ENCODE peak calls at places on chromosomes 12 and 14, in seven cellular contexts. One of them, this sample, is unnamed.

GRCh38 chr12:68367903-68368302 is 35.7 kb upstream of the MDM1 start:
- DNase-seq in kidney: no peak
- DNase-seq in neural crest cell: no peak
- DNase-seq in Peyer's patch: no peak
- DNase-seq in GM23338: peak
- DNase-seq in NK-92 treated with Interleukin-12 subunit alpha and Interleukin-12 subunit beta, amount 100 ng/mL, for 24 hours: peak
- DNase-seq in H9: no peak
- DNase-seq in this sample: peak

GRCh38 chr12:51821423-51822260 is 26.9 kb downstream of the FIGNL2 start:
- DNase-seq in kidney: no peak
- DNase-seq in neural crest cell: no peak
- DNase-seq in Peyer's patch: no peak
- DNase-seq in GM23338: peak
- DNase-seq in NK-92 treated with Interleukin-12 subunit alpha and Interleukin-12 subunit beta, amount 100 ng/mL, for 24 hours: no peak
- DNase-seq in H9: no peak
- DNase-seq in this sample: no peak

GRCh38 chr14:105450864-105451720 is 23.5 kb upstream of the CRIP2 start:
- DNase-seq in kidney: no peak
- DNase-seq in neural crest cell: no peak
- DNase-seq in Peyer's patch: no peak
- DNase-seq in GM23338: no peak
- DNase-seq in NK-92 treated with Interleukin-12 subunit alpha and Interleukin-12 subunit beta, amount 100 ng/mL, for 24 hours: no peak
- DNase-seq in H9: no peak
- DNase-seq in this sample: no peak

GRCh38 chr12:48247181-48247966 is 44.3 kb upstream of the OR10AD1 start:
- DNase-seq in kidney: peak
- DNase-seq in neural crest cell: no peak
- DNase-seq in Peyer's patch: no peak
- DNase-seq in GM23338: no peak
- DNase-seq in NK-92 treated with Interleukin-12 subunit alpha and Interleukin-12 subunit beta, amount 100 ng/mL, for 24 hours: no peak
- DNase-seq in H9: no peak
- DNase-seq in this sample: no peak

GRCh38 chr12:120119395-120119973 is 2.9 kb upstream of the RAB35 start:
- DNase-seq in kidney: no peak
- DNase-seq in neural crest cell: no peak
- DNase-seq in Peyer's patch: no peak
- DNase-seq in GM23338: no peak
- DNase-seq in NK-92 treated with Interleukin-12 subunit alpha and Interleukin-12 subunit beta, amount 100 ng/mL, for 24 hours: no peak
- DNase-seq in H9: no peak
- DNase-seq in this sample: no peak

GRCh38 chr14:106530423-106531107 is 1004.2 kb downstream of the TMEM121 start:
- DNase-seq in kidney: no peak
- DNase-seq in neural crest cell: no peak
- DNase-seq in Peyer's patch: peak
- DNase-seq in GM23338: peak
- DNase-seq in NK-92 treated with Interleukin-12 subunit alpha and Interleukin-12 subunit beta, amount 100 ng/mL, for 24 hours: no peak
- DNase-seq in H9: no peak
- DNase-seq in this sample: peak

GRCh38 chr12:64992641-64993040 is 128.5 kb downstream of the WIF1 start:
- DNase-seq in kidney: no peak
- DNase-seq in neural crest cell: no peak
- DNase-seq in Peyer's patch: no peak
- DNase-seq in GM23338: peak
- DNase-seq in NK-92 treated with Interleukin-12 subunit alpha and Interleukin-12 subunit beta, amount 100 ng/mL, for 24 hours: no peak
- DNase-seq in H9: peak
- DNase-seq in this sample: peak

GRCh38 chr14:92143309-92143708 is 21.5 kb downstream of the CPSF2 start:
- DNase-seq in kidney: no peak
- DNase-seq in neural crest cell: no peak
- DNase-seq in Peyer's patch: no peak
- DNase-seq in GM23338: no peak
- DNase-seq in NK-92 treated with Interleukin-12 subunit alpha and Interleukin-12 subunit beta, amount 100 ng/mL, for 24 hours: no peak
- DNase-seq in H9: no peak
- DNase-seq in this sample: no peak

GRCh38 chr12:42143401-42144173 is 1.1 kb downstream of the GXYLT1 start:
- DNase-seq in kidney: no peak
- DNase-seq in neural crest cell: no peak
- DNase-seq in Peyer's patch: no peak
- DNase-seq in GM23338: no peak
- DNase-seq in NK-92 treated with Interleukin-12 subunit alpha and Interleukin-12 subunit beta, amount 100 ng/mL, for 24 hours: no peak
- DNase-seq in H9: no peak
- DNase-seq in this sample: peak

GRCh38 chr14:23577004-23577681 is 1.4 kb downstream of the JPH4 start:
- DNase-seq in kidney: no peak
- DNase-seq in neural crest cell: no peak
- DNase-seq in Peyer's patch: no peak
- DNase-seq in GM23338: peak
- DNase-seq in NK-92 treated with Interleukin-12 subunit alpha and Interleukin-12 subunit beta, amount 100 ng/mL, for 24 hours: no peak
- DNase-seq in H9: peak
- DNase-seq in this sample: peak

GRCh38 chr12:88334271-88334670 is 192.2 kb downstream of the TMTC3 start:
- DNase-seq in kidney: no peak
- DNase-seq in neural crest cell: no peak
- DNase-seq in Peyer's patch: no peak
- DNase-seq in GM23338: peak
- DNase-seq in NK-92 treated with Interleukin-12 subunit alpha and Interleukin-12 subunit beta, amount 100 ng/mL, for 24 hours: no peak
- DNase-seq in H9: no peak
- DNase-seq in this sample: no peak

GRCh38 chr14:50943261-50943942 is 881 bp downstream of the PYGL start:
- DNase-seq in kidney: peak
- DNase-seq in neural crest cell: peak
- DNase-seq in Peyer's patch: peak
- DNase-seq in GM23338: peak
- DNase-seq in NK-92 treated with Interleukin-12 subunit alpha and Interleukin-12 subunit beta, amount 100 ng/mL, for 24 hours: no peak
- DNase-seq in H9: peak
- DNase-seq in this sample: peak

GRCh38 chr12:57616383-57617101 is 5.3 kb downstream of the ARHGEF25 start:
- DNase-seq in kidney: peak
- DNase-seq in neural crest cell: no peak
- DNase-seq in Peyer's patch: no peak
- DNase-seq in GM23338: no peak
- DNase-seq in NK-92 treated with Interleukin-12 subunit alpha and Interleukin-12 subunit beta, amount 100 ng/mL, for 24 hours: no peak
- DNase-seq in H9: no peak
- DNase-seq in this sample: no peak

GRCh38 chr12:113463746-113464743 is 7.6 kb downstream of the LHX5 start:
- DNase-seq in kidney: peak
- DNase-seq in neural crest cell: no peak
- DNase-seq in Peyer's patch: no peak
- DNase-seq in GM23338: peak
- DNase-seq in NK-92 treated with Interleukin-12 subunit alpha and Interleukin-12 subunit beta, amount 100 ng/mL, for 24 hours: no peak
- DNase-seq in H9: peak
- DNase-seq in this sample: no peak

GRCh38 chr12:47507221-47507620 is 198.6 kb downstream of the RPAP3 start:
- DNase-seq in kidney: no peak
- DNase-seq in neural crest cell: no peak
- DNase-seq in Peyer's patch: no peak
- DNase-seq in GM23338: no peak
- DNase-seq in NK-92 treated with Interleukin-12 subunit alpha and Interleukin-12 subunit beta, amount 100 ng/mL, for 24 hours: no peak
- DNase-seq in H9: no peak
- DNase-seq in this sample: no peak

GRCh38 chr12:26287666-26288408 is 92.5 kb downstream of the SSPN start:
- DNase-seq in kidney: peak
- DNase-seq in neural crest cell: no peak
- DNase-seq in Peyer's patch: no peak
- DNase-seq in GM23338: no peak
- DNase-seq in NK-92 treated with Interleukin-12 subunit alpha and Interleukin-12 subunit beta, amount 100 ng/mL, for 24 hours: no peak
- DNase-seq in H9: no peak
- DNase-seq in this sample: no peak

GRCh38 chr12:13038491-13039161 is 5.6 kb upstream of the FAM234B start:
- DNase-seq in kidney: no peak
- DNase-seq in neural crest cell: no peak
- DNase-seq in Peyer's patch: no peak
- DNase-seq in GM23338: no peak
- DNase-seq in NK-92 treated with Interleukin-12 subunit alpha and Interleukin-12 subunit beta, amount 100 ng/mL, for 24 hours: no peak
- DNase-seq in H9: no peak
- DNase-seq in this sample: no peak

GRCh38 chr12:98582093-98582492 is 11.4 kb upstream of the SLC25A3 start:
- DNase-seq in kidney: no peak
- DNase-seq in neural crest cell: no peak
- DNase-seq in Peyer's patch: no peak
- DNase-seq in GM23338: no peak
- DNase-seq in NK-92 treated with Interleukin-12 subunit alpha and Interleukin-12 subunit beta, amount 100 ng/mL, for 24 hours: no peak
- DNase-seq in H9: no peak
- DNase-seq in this sample: no peak

GRCh38 chr12:128947199-128947598 is 93.9 kb downstream of the GLT1D1 start:
- DNase-seq in kidney: no peak
- DNase-seq in neural crest cell: no peak
- DNase-seq in Peyer's patch: no peak
- DNase-seq in GM23338: no peak
- DNase-seq in NK-92 treated with Interleukin-12 subunit alpha and Interleukin-12 subunit beta, amount 100 ng/mL, for 24 hours: no peak
- DNase-seq in H9: no peak
- DNase-seq in this sample: no peak

GRCh38 chr12:79329933-79330332 is 360.8 kb downstream of the PAWR start:
- DNase-seq in kidney: no peak
- DNase-seq in neural crest cell: no peak
- DNase-seq in Peyer's patch: no peak
- DNase-seq in GM23338: no peak
- DNase-seq in NK-92 treated with Interleukin-12 subunit alpha and Interleukin-12 subunit beta, amount 100 ng/mL, for 24 hours: no peak
- DNase-seq in H9: no peak
- DNase-seq in this sample: no peak

GRCh38 chr14:39488600-39488999 is 56.4 kb upstream of the FBXO33 start:
- DNase-seq in kidney: no peak
- DNase-seq in neural crest cell: peak
- DNase-seq in Peyer's patch: no peak
- DNase-seq in GM23338: peak
- DNase-seq in NK-92 treated with Interleukin-12 subunit alpha and Interleukin-12 subunit beta, amount 100 ng/mL, for 24 hours: no peak
- DNase-seq in H9: peak
- DNase-seq in this sample: peak

GRCh38 chr14:102777711-102778615 is 714 bp downstream of the TRAF3 start:
- DNase-seq in kidney: peak
- DNase-seq in neural crest cell: no peak
- DNase-seq in Peyer's patch: peak
- DNase-seq in GM23338: peak
- DNase-seq in NK-92 treated with Interleukin-12 subunit alpha and Interleukin-12 subunit beta, amount 100 ng/mL, for 24 hours: no peak
- DNase-seq in H9: peak
- DNase-seq in this sample: no peak

GRCh38 chr12:24418157-24418556 is 468.7 kb upstream of the SOX5 start:
- DNase-seq in kidney: no peak
- DNase-seq in neural crest cell: no peak
- DNase-seq in Peyer's patch: no peak
- DNase-seq in GM23338: no peak
- DNase-seq in NK-92 treated with Interleukin-12 subunit alpha and Interleukin-12 subunit beta, amount 100 ng/mL, for 24 hours: no peak
- DNase-seq in H9: no peak
- DNase-seq in this sample: no peak

GRCh38 chr12:69231479-69231878 is 7.9 kb upstream of the CPSF6 start:
- DNase-seq in kidney: no peak
- DNase-seq in neural crest cell: no peak
- DNase-seq in Peyer's patch: no peak
- DNase-seq in GM23338: no peak
- DNase-seq in NK-92 treated with Interleukin-12 subunit alpha and Interleukin-12 subunit beta, amount 100 ng/mL, for 24 hours: no peak
- DNase-seq in H9: no peak
- DNase-seq in this sample: no peak

GRCh38 chr14:39243831-39244230 is 10.1 kb downstream of the MIA2 start:
- DNase-seq in kidney: no peak
- DNase-seq in neural crest cell: no peak
- DNase-seq in Peyer's patch: no peak
- DNase-seq in GM23338: no peak
- DNase-seq in NK-92 treated with Interleukin-12 subunit alpha and Interleukin-12 subunit beta, amount 100 ng/mL, for 24 hours: no peak
- DNase-seq in H9: no peak
- DNase-seq in this sample: no peak

GRCh38 chr12:25459541-25459951 is 93.5 kb downstream of the LMNTD1 start:
- DNase-seq in kidney: no peak
- DNase-seq in neural crest cell: no peak
- DNase-seq in Peyer's patch: no peak
- DNase-seq in GM23338: no peak
- DNase-seq in NK-92 treated with Interleukin-12 subunit alpha and Interleukin-12 subunit beta, amount 100 ng/mL, for 24 hours: no peak
- DNase-seq in H9: peak
- DNase-seq in this sample: no peak

GRCh38 chr12:45615268-45615667 is 114.2 kb upstream of the ARID2 start:
- DNase-seq in kidney: no peak
- DNase-seq in neural crest cell: no peak
- DNase-seq in Peyer's patch: no peak
- DNase-seq in GM23338: no peak
- DNase-seq in NK-92 treated with Interleukin-12 subunit alpha and Interleukin-12 subunit beta, amount 100 ng/mL, for 24 hours: no peak
- DNase-seq in H9: no peak
- DNase-seq in this sample: no peak

GRCh38 chr14:97723834-97724770 is 926.9 kb downstream of the VRK1 start:
- DNase-seq in kidney: no peak
- DNase-seq in neural crest cell: no peak
- DNase-seq in Peyer's patch: no peak
- DNase-seq in GM23338: no peak
- DNase-seq in NK-92 treated with Interleukin-12 subunit alpha and Interleukin-12 subunit beta, amount 100 ng/mL, for 24 hours: no peak
- DNase-seq in H9: no peak
- DNase-seq in this sample: no peak

GRCh38 chr14:24256960-24257359 is 6.0 kb downstream of the TGM1 start:
- DNase-seq in kidney: peak
- DNase-seq in neural crest cell: no peak
- DNase-seq in Peyer's patch: no peak
- DNase-seq in GM23338: no peak
- DNase-seq in NK-92 treated with Interleukin-12 subunit alpha and Interleukin-12 subunit beta, amount 100 ng/mL, for 24 hours: no peak
- DNase-seq in H9: no peak
- DNase-seq in this sample: no peak

GRCh38 chr14:67514650-67515385 is 18.3 kb upstream of the PLEKHH1 start:
- DNase-seq in kidney: peak
- DNase-seq in neural crest cell: peak
- DNase-seq in Peyer's patch: peak
- DNase-seq in GM23338: peak
- DNase-seq in NK-92 treated with Interleukin-12 subunit alpha and Interleukin-12 subunit beta, amount 100 ng/mL, for 24 hours: no peak
- DNase-seq in H9: peak
- DNase-seq in this sample: no peak

GRCh38 chr12:118103601-118104382 is at the start of gene VSIG10:
- DNase-seq in kidney: peak
- DNase-seq in neural crest cell: peak
- DNase-seq in Peyer's patch: peak
- DNase-seq in GM23338: peak
- DNase-seq in NK-92 treated with Interleukin-12 subunit alpha and Interleukin-12 subunit beta, amount 100 ng/mL, for 24 hours: no peak
- DNase-seq in H9: peak
- DNase-seq in this sample: peak

GRCh38 chr14:83777516-83777915 is 1752.4 kb upstream of the FLRT2 start:
- DNase-seq in kidney: no peak
- DNase-seq in neural crest cell: no peak
- DNase-seq in Peyer's patch: no peak
- DNase-seq in GM23338: no peak
- DNase-seq in NK-92 treated with Interleukin-12 subunit alpha and Interleukin-12 subunit beta, amount 100 ng/mL, for 24 hours: no peak
- DNase-seq in H9: no peak
- DNase-seq in this sample: no peak

GRCh38 chr14:94816113-94816512 is 46.2 kb upstream of the GSC start:
- DNase-seq in kidney: no peak
- DNase-seq in neural crest cell: no peak
- DNase-seq in Peyer's patch: no peak
- DNase-seq in GM23338: peak
- DNase-seq in NK-92 treated with Interleukin-12 subunit alpha and Interleukin-12 subunit beta, amount 100 ng/mL, for 24 hours: no peak
- DNase-seq in H9: peak
- DNase-seq in this sample: peak

GRCh38 chr12:58563621-58564020 is 356.7 kb downstream of the LRIG3 start:
- DNase-seq in kidney: no peak
- DNase-seq in neural crest cell: no peak
- DNase-seq in Peyer's patch: no peak
- DNase-seq in GM23338: no peak
- DNase-seq in NK-92 treated with Interleukin-12 subunit alpha and Interleukin-12 subunit beta, amount 100 ng/mL, for 24 hours: no peak
- DNase-seq in H9: no peak
- DNase-seq in this sample: no peak

GRCh38 chr12:53869500-53869899 is 69.1 kb upstream of the HOXC13 start:
- DNase-seq in kidney: no peak
- DNase-seq in neural crest cell: no peak
- DNase-seq in Peyer's patch: no peak
- DNase-seq in GM23338: no peak
- DNase-seq in NK-92 treated with Interleukin-12 subunit alpha and Interleukin-12 subunit beta, amount 100 ng/mL, for 24 hours: no peak
- DNase-seq in H9: no peak
- DNase-seq in this sample: no peak

GRCh38 chr12:19198272-19198671 is 68.7 kb downstream of the PLEKHA5 start:
- DNase-seq in kidney: no peak
- DNase-seq in neural crest cell: peak
- DNase-seq in Peyer's patch: no peak
- DNase-seq in GM23338: no peak
- DNase-seq in NK-92 treated with Interleukin-12 subunit alpha and Interleukin-12 subunit beta, amount 100 ng/mL, for 24 hours: no peak
- DNase-seq in H9: no peak
- DNase-seq in this sample: peak

GRCh38 chr12:107541001-107541400 is 144.6 kb upstream of the PWP1 start:
- DNase-seq in kidney: no peak
- DNase-seq in neural crest cell: no peak
- DNase-seq in Peyer's patch: no peak
- DNase-seq in GM23338: no peak
- DNase-seq in NK-92 treated with Interleukin-12 subunit alpha and Interleukin-12 subunit beta, amount 100 ng/mL, for 24 hours: no peak
- DNase-seq in H9: no peak
- DNase-seq in this sample: no peak

GRCh38 chr12:120353556-120354317 is 15.2 kb downstream of the MSI1 start:
- DNase-seq in kidney: no peak
- DNase-seq in neural crest cell: no peak
- DNase-seq in Peyer's patch: no peak
- DNase-seq in GM23338: no peak
- DNase-seq in NK-92 treated with Interleukin-12 subunit alpha and Interleukin-12 subunit beta, amount 100 ng/mL, for 24 hours: no peak
- DNase-seq in H9: no peak
- DNase-seq in this sample: no peak

This sample was measured in mesendoderm.